ENCODE peak calls at places on chromosomes 2 and 18, in eight cellular contexts. C, B, L, K, V, I, Z and W are unnamed samples.

GRCh38 chr2:45964226-45964841 is 312.9 kb downstream of the PRKCE start:
- DNase-seq in B (peak), L (no peak), Z (peak), K (peak), C (no peak), I (peak), V (no peak), W (peak)

GRCh38 chr2:101610750-101611315 is 86.7 kb upstream of the MAP4K4 start:
- DNase-seq in I (no peak), B (no peak), C (no peak), L (no peak), K (no peak), Z (no peak), V (no peak), W (no peak)

GRCh38 chr2:63500398-63500797 is 87.9 kb downstream of the WDPCP start:
- DNase-seq in C (no peak), V (no peak), B (no peak), K (no peak), I (no peak), Z (no peak), L (no peak), W (no peak)

GRCh38 chr2:209389124-209389523 is 34.7 kb upstream of the MAP2 start:
- DNase-seq in L (no peak), V (no peak), C (no peak), K (no peak), B (no peak), Z (no peak), I (no peak), W (no peak)

GRCh38 chr18:58313491-58314032 is 269.5 kb downstream of the NEDD4L start:
- DNase-seq in Z (no peak), L (no peak), V (no peak), I (peak), K (no peak), C (no peak), B (peak), W (no peak)

GRCh38 chr2:46978696-46979095 is 63.1 kb upstream of the MCFD2 start:
- DNase-seq in V (no peak), I (no peak), Z (no peak), C (no peak), K (no peak), B (no peak), L (no peak), W (no peak)

GRCh38 chr18:555705-556402 is 24.3 kb upstream of the CETN1 start:
- DNase-seq in K (no peak), Z (no peak), V (no peak), L (no peak), I (no peak), C (no peak), B (no peak), W (no peak)

GRCh38 chr18:50131591-50131990 is 63.4 kb downstream of the MYO5B start:
- DNase-seq in K (no peak), V (no peak), C (peak), I (no peak), B (no peak), L (no peak), Z (no peak), W (no peak)

GRCh38 chr2:210199186-210199765 is 26.0 kb downstream of the ACADL start:
- DNase-seq in L (no peak), I (no peak), B (no peak), Z (no peak), C (peak), K (peak), V (no peak), W (peak)

GRCh38 chr2:200585730-200586643 is at the start of gene AOX1:
- DNase-seq in B (peak), K (peak), C (no peak), I (peak), L (peak), V (peak), Z (peak), W (peak)

GRCh38 chr18:10751711-10752110 is 225.9 kb downstream of the NAPG start:
- DNase-seq in Z (no peak), K (no peak), B (no peak), I (no peak), L (peak), V (no peak), C (no peak), W (no peak)

GRCh38 chr2:223970343-223971128 is 13.3 kb downstream of the MRPL44 start:
- DNase-seq in K (peak), V (peak), I (no peak), C (peak), L (no peak), B (no peak), Z (no peak), W (peak)

GRCh38 chr2:212005077-212005671 is 533.4 kb downstream of the ERBB4 start:
- DNase-seq in Z (no peak), K (peak), B (peak), I (no peak), V (peak), C (peak), L (no peak), W (peak)

GRCh38 chr18:54284967-54285785 is 15.9 kb downstream of the POLI start:
- DNase-seq in L (no peak), V (no peak), Z (no peak), B (peak), C (peak), K (peak), I (no peak), W (peak)

GRCh38 chr18:59662008-59662701 is 35.1 kb downstream of the CCBE1 start:
- DNase-seq in B (no peak), C (no peak), K (no peak), I (no peak), V (no peak), Z (no peak), L (no peak), W (no peak)

GRCh38 chr18:45723921-45724320 is at the start of gene SLC14A1:
- DNase-seq in L (no peak), Z (no peak), K (no peak), I (no peak), B (no peak), C (no peak), V (no peak), W (no peak)

GRCh38 chr2:69618362-69618761 is 25.2 kb downstream of the AAK1 start:
- DNase-seq in B (no peak), Z (peak), C (no peak), I (no peak), V (no peak), L (no peak), K (peak), W (no peak)

GRCh38 chr2:163665817-163666216 is 70.0 kb downstream of the FIGN start:
- DNase-seq in L (no peak), C (no peak), V (no peak), K (no peak), B (no peak), Z (no peak), I (no peak), W (no peak)

GRCh38 chr2:53785378-53785777 is 1.4 kb downstream of the ASB3 start:
- DNase-seq in Z (no peak), V (no peak), I (no peak), B (no peak), L (no peak), K (no peak), C (no peak), W (no peak)

GRCh38 chr2:240925576-240926515 is 19.7 kb downstream of the CROCC2 start:
- DNase-seq in V (peak), Z (peak), K (no peak), L (peak), C (no peak), I (peak), B (no peak), W (no peak)

GRCh38 chr18:65073060-65073550 is 677.7 kb upstream of the CDH7 start:
- DNase-seq in Z (no peak), C (no peak), L (no peak), B (no peak), I (no peak), V (no peak), K (no peak), W (no peak)

GRCh38 chr18:44821924-44822323 is 141.2 kb downstream of the SETBP1 start:
- DNase-seq in B (no peak), L (no peak), V (no peak), K (no peak), Z (no peak), I (no peak), C (no peak), W (no peak)

GRCh38 chr2:209577376-209578357 is 153.8 kb downstream of the MAP2 start:
- DNase-seq in K (peak), C (peak), Z (no peak), B (no peak), L (no peak), I (no peak), V (no peak), W (peak)

GRCh38 chr2:119049968-119050657 is 108.1 kb downstream of the MARCO start:
- DNase-seq in B (no peak), C (no peak), I (no peak), V (peak), L (peak), Z (no peak), K (peak), W (peak)

GRCh38 chr2:55618649-55619055 is 1.2 kb upstream of the PPP4R3B start:
- DNase-seq in K (peak), B (peak), L (no peak), C (peak), V (peak), I (peak), Z (peak), W (peak)

GRCh38 chr2:177724398-177725287 is 332.1 kb downstream of the AGPS start:
- DNase-seq in Z (peak), L (no peak), B (peak), I (no peak), K (peak), C (peak), V (peak), W (peak)

GRCh38 chr2:71804251-71804650 is 343.4 kb downstream of the CYP26B1 start:
- DNase-seq in L (no peak), C (no peak), Z (no peak), V (no peak), K (no peak), B (no peak), I (no peak), W (no peak)

GRCh38 chr2:116754371-116755101 is 1060.0 kb upstream of the DDX18 start:
- DNase-seq in B (no peak), Z (no peak), V (peak), L (peak), K (no peak), C (no peak), I (no peak), W (no peak)

GRCh38 chr2:84946204-84947009 is 24.6 kb upstream of the KCMF1 start:
- DNase-seq in B (peak), Z (no peak), V (no peak), K (peak), C (no peak), I (no peak), L (no peak), W (peak)

GRCh38 chr2:6538607-6539006 is 327.1 kb downstream of the CMPK2 start:
- DNase-seq in V (no peak), K (no peak), Z (no peak), L (no peak), B (no peak), I (no peak), C (no peak), W (no peak)

GRCh38 chr2:173828189-173829157 is 136.7 kb downstream of the SP3 start:
- DNase-seq in Z (no peak), L (no peak), C (no peak), K (peak), B (peak), I (no peak), V (no peak), W (peak)

GRCh38 chr18:77002496-77002895 is 130.1 kb downstream of the MBP start:
- DNase-seq in V (no peak), I (no peak), Z (no peak), B (no peak), L (no peak), C (no peak), K (no peak), W (no peak)

GRCh38 chr2:85956647-85957039 is 67.9 kb upstream of the ST3GAL5 start:
- DNase-seq in V (no peak), L (no peak), Z (no peak), B (no peak), I (no peak), C (no peak), K (no peak), W (no peak)

GRCh38 chr2:85369500-85369899 is 14.9 kb downstream of the ELMOD3 start:
- DNase-seq in K (no peak), L (no peak), Z (no peak), C (no peak), B (peak), V (no peak), I (no peak), W (no peak)

GRCh38 chr18:5057348-5058012 is 139.6 kb downstream of the AKAIN1 start:
- DNase-seq in B (peak), K (peak), I (peak), L (no peak), C (peak), Z (no peak), V (peak), W (peak)

GRCh38 chr2:29811378-29811777 is 110.0 kb downstream of the ALK start:
- DNase-seq in I (no peak), B (no peak), V (no peak), C (no peak), Z (no peak), K (no peak), L (no peak), W (no peak)

GRCh38 chr2:181896286-181896685 is 4.8 kb downstream of the ITPRID2 start:
- DNase-seq in B (no peak), I (no peak), Z (no peak), L (no peak), C (no peak), K (no peak), V (no peak), W (no peak)

GRCh38 chr2:181892795-181893435 is 1.4 kb downstream of the ITPRID2 start:
- DNase-seq in I (no peak), V (no peak), Z (no peak), B (no peak), K (peak), C (no peak), L (no peak), W (peak)

GRCh38 chr2:181891966-181892794 is 650 bp downstream of the ITPRID2 start:
- DNase-seq in Z (peak), I (peak), K (peak), C (peak), V (peak), L (peak), B (peak), W (peak)

GRCh38 chr2:181895788-181896187 is 4.3 kb downstream of the ITPRID2 start:
- DNase-seq in C (no peak), K (no peak), B (no peak), I (no peak), L (no peak), V (no peak), Z (no peak), W (no peak)

GRCh38 chr2:181894381-181894780 is 2.9 kb downstream of the ITPRID2 start:
- DNase-seq in K (no peak), Z (no peak), V (no peak), I (no peak), C (no peak), L (no peak), B (no peak), W (no peak)
- H3K4me3 ChIP-seq in K (peak), Z (peak), V (no peak), I (peak), C (no peak), L (peak), B (no peak), W (peak)

GRCh38 chr2:68279691-68280090 is 27.4 kb upstream of the PPP3R1 start:
- DNase-seq in K (no peak), L (no peak), B (no peak), C (no peak), V (no peak), Z (no peak), I (no peak), W (no peak)

GRCh38 chr2:68278169-68278568 is 25.8 kb upstream of the PPP3R1 start:
- DNase-seq in I (no peak), Z (no peak), V (no peak), B (no peak), K (no peak), L (no peak), C (no peak), W (no peak)

GRCh38 chr2:68272246-68272987 is 20.1 kb upstream of the PPP3R1 start:
- DNase-seq in B (no peak), C (no peak), Z (no peak), V (no peak), L (no peak), K (no peak), I (no peak), W (no peak)

DNA sequence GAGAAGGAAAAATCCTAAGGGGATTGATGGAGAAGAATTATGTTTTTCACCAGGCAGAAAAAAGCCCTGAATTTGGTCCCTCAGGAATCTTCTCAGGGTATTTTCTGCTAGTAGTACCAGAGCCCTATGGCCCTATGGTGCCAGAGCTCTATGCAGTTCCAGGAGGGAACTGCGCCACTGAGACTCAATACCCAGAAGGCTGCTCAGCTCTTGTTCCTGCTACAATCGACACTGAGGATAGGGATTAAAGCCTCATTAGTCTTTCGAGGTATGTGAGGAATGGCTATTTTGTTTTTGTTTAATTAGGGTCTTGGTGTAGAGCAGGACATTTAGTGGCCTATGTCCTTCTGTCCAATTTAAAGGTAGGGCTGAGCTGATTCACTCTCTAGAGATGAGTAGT is 21.7 kb upstream of the PPP3R1 start:
- DNase-seq in V (no peak), L (no peak), I (no peak), K (no peak), Z (no peak), C (no peak), B (no peak), W (no peak)
- TF ChIP-seq CTCF in V (peak), L (no peak), I (no peak), K (no peak), Z (no peak), C (no peak), B (no peak), W (no peak)

GRCh38 chr18:12645751-12646203 is 12.1 kb downstream of the SPIRE1 start:
- DNase-seq in K (peak), V (no peak), L (no peak), Z (peak), C (no peak), B (no peak), I (peak), W (peak)
- H3K4me3 ChIP-seq in K (no peak), V (no peak), L (no peak), Z (no peak), C (no peak), B (no peak), I (no peak), W (no peak)

GRCh38 chr2:127016329-127016728 is 90.6 kb downstream of the BIN1 start:
- DNase-seq in B (no peak), V (no peak), I (no peak), C (no peak), K (no peak), L (peak), Z (no peak), W (no peak)

GRCh38 chr2:127014224-127014623 is 92.7 kb downstream of the BIN1 start:
- DNase-seq in L (no peak), Z (no peak), B (no peak), C (no peak), K (no peak), I (no peak), V (no peak), W (no peak)

GRCh38 chr2:127017548-127017947 is 89.4 kb downstream of the BIN1 start:
- DNase-seq in V (no peak), L (no peak), K (no peak), Z (no peak), I (no peak), B (no peak), C (no peak), W (no peak)

GRCh38 chr2:127014630-127015029 is 92.3 kb downstream of the BIN1 start:
- DNase-seq in K (peak), C (no peak), V (no peak), L (no peak), I (no peak), B (no peak), Z (no peak), W (peak)

DNA sequence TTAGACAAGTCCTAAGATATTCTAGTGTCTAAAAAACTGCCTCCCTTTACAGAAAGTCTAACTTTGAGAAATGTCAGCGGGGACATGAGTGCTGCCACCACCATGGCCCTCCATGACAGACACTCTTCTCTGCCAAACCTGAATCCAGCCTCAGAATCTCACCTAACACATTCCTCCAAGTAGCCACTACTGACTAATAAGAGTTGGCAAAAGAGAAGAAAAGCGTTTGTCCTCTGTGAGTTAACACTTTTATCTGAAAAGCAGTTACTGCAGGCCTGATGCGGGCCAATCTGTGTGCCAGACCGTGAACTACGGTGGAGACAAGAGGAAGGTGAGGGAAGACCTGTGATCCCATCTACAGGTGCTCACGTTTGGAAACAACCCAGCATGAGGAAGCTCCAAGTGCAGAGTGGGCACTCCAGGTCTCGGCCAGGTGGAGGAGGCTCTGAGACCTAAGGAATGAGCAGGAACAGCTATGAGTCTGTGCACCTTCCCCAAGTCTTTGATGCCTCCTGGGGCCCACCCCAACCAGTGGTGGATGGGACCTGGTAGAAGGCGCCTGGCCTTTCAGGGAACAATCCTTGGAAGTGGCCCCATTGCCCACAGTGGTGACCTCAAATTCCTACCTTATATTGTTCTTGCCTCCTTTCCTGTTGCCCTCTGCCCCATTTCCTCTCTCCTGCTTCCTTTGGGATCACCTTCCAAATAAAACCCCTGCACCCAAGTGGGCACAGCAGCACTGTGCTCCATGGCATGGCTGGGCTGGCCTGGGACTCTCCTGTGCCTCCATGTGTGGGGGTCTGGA is 91.6 kb downstream of the BIN1 start:
- DNase-seq in I (no peak), B (no peak), C (no peak), V (no peak), K (peak), Z (no peak), L (no peak), W (no peak)
- TF ChIP-seq CTCF in I (no peak), B (no peak), C (no peak), V (no peak), K (no peak), Z (no peak), L (no peak), W (no peak)

DNA sequence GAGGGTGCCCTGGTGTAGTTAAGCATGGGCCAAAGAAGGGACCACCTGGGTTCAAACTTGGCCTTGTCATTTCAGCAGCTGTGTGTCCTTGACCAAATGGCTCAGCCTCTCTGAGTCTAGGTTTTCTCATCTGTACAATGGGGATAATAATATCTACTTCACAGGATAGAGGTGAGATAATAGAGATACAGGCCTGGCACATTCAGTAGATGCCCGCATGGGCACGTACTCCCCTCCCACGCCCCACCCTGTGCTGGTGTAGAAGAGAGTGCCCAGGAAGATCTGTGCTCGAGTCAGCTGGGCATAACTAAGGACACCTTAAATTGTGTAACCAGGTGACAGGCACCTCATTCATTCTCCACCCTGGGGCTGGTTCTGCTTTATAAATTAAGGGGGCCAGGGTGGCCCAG is 8.4 kb upstream of the TMEM185B start:
- DNase-seq in K (no peak), Z (peak), B (no peak), I (no peak), L (no peak), V (no peak), C (no peak), W (no peak)
- H3K4me3 ChIP-seq in K (no peak), Z (peak), B (no peak), I (peak), L (no peak), V (no peak), C (peak), W (no peak)

GRCh38 chr2:83516503-83516902 is 942.6 kb downstream of the SUCLG1 start:
- DNase-seq in V (peak), C (no peak), I (no peak), Z (no peak), B (no peak), K (no peak), L (no peak), W (no peak)
- TF ChIP-seq CTCF in V (peak), C (no peak), I (no peak), Z (no peak), B (no peak), K (no peak), L (no peak), W (no peak)